ENCODE peak calls at places on chromosomes 11 and 22, in five cellular contexts. N, T, I, M and B are unnamed samples.

GRCh38 chr11:122422707-122423106 is 232.8 kb upstream of the UBASH3B start:
- DNase-seq in N (no peak), T (no peak), I (no peak), M (no peak), B (no peak)

GRCh38 chr11:75311858-75312288 is 39.6 kb downstream of the ARRB1 start:
- DNase-seq in N (no peak), T (peak; percentile 60), I (no peak), M (no peak), B (peak; percentile 68)

GRCh38 chr11:6703247-6704063 is 20.3 kb upstream of the MRPL17 start:
- DNase-seq in N (peak; percentile 58), T (peak; percentile 74), I (no peak), M (no peak), B (peak; percentile 74)

GRCh38 chr11:2691355-2691761 is 8.4 kb downstream of the KCNQ1OT1 start:
- DNase-seq in N (no peak), T (no peak), I (no peak), M (no peak), B (no peak)

GRCh38 chr11:3962406-3962840 is 107.0 kb downstream of the STIM1 start:
- DNase-seq in N (no peak), T (peak; percentile 74), I (no peak), M (no peak), B (peak; percentile 53)

GRCh38 chr11:68322031-68322388 is 9.6 kb downstream of the LRP5 start:
- DNase-seq in N (no peak), T (no peak), I (no peak), M (no peak), B (no peak)

GRCh38 chr11:22044126-22044525 is 148.8 kb upstream of the ANO5 start:
- DNase-seq in N (no peak), T (no peak), I (no peak), M (no peak), B (no peak)

GRCh38 chr11:76318744-76319384 is 62.1 kb downstream of the THAP12 start:
- DNase-seq in N (peak; percentile 63), T (peak; percentile 75), I (peak; percentile 88), M (peak; percentile 82), B (peak; percentile 80)

GRCh38 chr22:24440718-24441405 is 13.5 kb downstream of the ADORA2A start:
- DNase-seq in N (no peak), T (no peak), I (no peak), M (no peak), B (no peak)

GRCh38 chr11:763549-764321 is 13.6 kb downstream of the GATD1 start:
- DNase-seq in N (no peak), T (no peak), I (no peak), M (no peak), B (no peak)